ENCODE peak calls at places on chromosomes 1 and 21, in four cellular contexts. B is HFF-Myc; U is AG09309; L is Jurkat, Clone E6-1. G is an unnamed sample.

GRCh38 chr1:168102482-168102881 is 34.2 kb downstream of the GPR161 start:
- DNase-seq in U (no peak), B (no peak), L (no peak), G (no peak)

GRCh38 chr1:119472463-119473175 is 34.4 kb upstream of the HSD3B1 start:
- DNase-seq in L (no peak), U (no peak), B (no peak), G (no peak)

GRCh38 chr1:39960461-39960958 is 5.6 kb downstream of the MFSD2A start:
- DNase-seq in B (no peak), L (peak), U (no peak), G (no peak)

GRCh38 chr1:16172232-16172830 is 16.5 kb upstream of the EPHA2 start:
- DNase-seq in L (no peak), B (no peak), U (no peak), G (no peak)

GRCh38 chr1:15224903-15225485 is 22.0 kb upstream of the FHAD1 start:
- DNase-seq in B (no peak), L (no peak), U (no peak), G (no peak)

GRCh38 chr1:12697406-12697805 is 18.5 kb upstream of the AADACL3 start:
- DNase-seq in U (no peak), L (no peak), B (peak), G (no peak)

GRCh38 chr1:98210064-98210463 is 289.2 kb upstream of the DPYD start:
- DNase-seq in B (peak), U (peak), L (no peak), G (no peak)

GRCh38 chr1:197799271-197799670 is 24.0 kb upstream of the DENND1B start:
- DNase-seq in U (peak), L (no peak), B (no peak), G (no peak)

GRCh38 chr1:79198841-79199240 is 192.3 kb upstream of the ADGRL4 start:
- DNase-seq in B (no peak), U (peak), L (no peak), G (peak)

GRCh38 chr21:34912022-34912933 is 136.8 kb downstream of the RUNX1 start:
- DNase-seq in U (no peak), L (no peak), B (no peak), G (no peak)

GRCh38 chr1:21351898-21352297 is 61.6 kb upstream of the ECE1 start:
- DNase-seq in L (no peak), B (no peak), U (no peak), G (no peak)

GRCh38 chr1:14926214-14926613 is 227.3 kb upstream of the TMEM51 start:
- DNase-seq in L (no peak), U (no peak), B (no peak), G (no peak)

GRCh38 chr21:28337319-28337718 is 655.4 kb downstream of the LTN1 start:
- DNase-seq in U (peak), B (peak), L (no peak), G (peak)

GRCh38 chr1:32580348-32581017 is 41.3 kb downstream of the ZBTB8A start:
- DNase-seq in U (no peak), L (no peak), B (no peak), G (no peak)

GRCh38 chr21:18443686-18444085 is 40.1 kb upstream of the TMPRSS15 start:
- DNase-seq in L (peak), U (no peak), B (no peak), G (no peak)

GRCh38 chr21:37873655-37874054 is 42.6 kb downstream of the KCNJ6 start:
- DNase-seq in L (no peak), B (no peak), U (no peak), G (no peak)

GRCh38 chr1:31930827-31931226 is 7.3 kb downstream of the PTP4A2 start:
- DNase-seq in B (no peak), U (no peak), L (no peak), G (no peak)

GRCh38 chr1:168947039-168947438 is 159.5 kb upstream of the ATP1B1 start:
- DNase-seq in B (no peak), U (no peak), L (no peak), G (no peak)

GRCh38 chr1:185393821-185394220 is 76.8 kb upstream of the IVNS1ABP start:
- DNase-seq in L (no peak), B (no peak), U (no peak), G (no peak)

GRCh38 chr1:174875306-174875705 is 124.4 kb upstream of the CACYBP start:
- DNase-seq in B (no peak), L (no peak), U (no peak), G (no peak)

GRCh38 chr1:40315239-40315794 is 1.8 kb downstream of the COL9A2 start:
- DNase-seq in L (peak), U (peak), B (peak), G (peak)